ENCODE peak calls at places on chromosome 22, in five cellular contexts. One of them, this sample, is unnamed.

GRCh38 chr22:37381489-37381888 is 45.8 kb downstream of the ELFN2 start:
- DNase-seq in GM12891: no peak
- DNase-seq in HCT116: no peak
- DNase-seq in tibial nerve: no peak
- DNase-seq in HepG2: no peak
- DNase-seq in this sample: no peak

GRCh38 chr22:47835726-47836125 is 1073.3 kb downstream of the TBC1D22A start:
- DNase-seq in GM12891: no peak
- DNase-seq in HCT116: peak; percentile 18
- DNase-seq in tibial nerve: no peak
- DNase-seq in HepG2: peak; percentile 15
- DNase-seq in this sample: peak; percentile 38

GRCh38 chr22:35726398-35726797 is 8.7 kb downstream of the APOL5 start:
- DNase-seq in GM12891: no peak
- DNase-seq in HCT116: no peak
- DNase-seq in tibial nerve: no peak
- DNase-seq in HepG2: no peak
- DNase-seq in this sample: no peak

GRCh38 chr22:32644252-32645100 is 157.0 kb upstream of the TIMP3 start:
- DNase-seq in GM12891: no peak
- DNase-seq in HCT116: no peak
- DNase-seq in tibial nerve: peak; percentile 23
- DNase-seq in HepG2: peak; percentile 98
- DNase-seq in this sample: no peak

GRCh38 chr22:37175414-37176144 is 12.5 kb downstream of the C1QTNF6 start:
- DNase-seq in GM12891: no peak
- DNase-seq in HCT116: no peak
- DNase-seq in tibial nerve: no peak
- DNase-seq in HepG2: no peak
- DNase-seq in this sample: no peak

GRCh38 chr22:35961480-35961902 is 67.1 kb downstream of the RBFOX2 start:
- DNase-seq in GM12891: no peak
- DNase-seq in HCT116: no peak
- DNase-seq in tibial nerve: no peak
- DNase-seq in HepG2: no peak
- DNase-seq in this sample: peak; percentile 54

GRCh38 chr22:49352361-49353169 is 475.1 kb downstream of the BRD1 start:
- DNase-seq in GM12891: no peak
- DNase-seq in HCT116: no peak
- DNase-seq in tibial nerve: no peak
- DNase-seq in HepG2: no peak
- DNase-seq in this sample: no peak

GRCh38 chr22:35148381-35148780 is 82.4 kb downstream of the ISX start:
- DNase-seq in GM12891: no peak
- DNase-seq in HCT116: no peak
- DNase-seq in tibial nerve: no peak
- DNase-seq in HepG2: no peak
- DNase-seq in this sample: no peak

GRCh38 chr22:48253136-48253535 is 1490.7 kb downstream of the TBC1D22A start:
- DNase-seq in GM12891: no peak
- DNase-seq in HCT116: no peak
- DNase-seq in tibial nerve: no peak
- DNase-seq in HepG2: no peak
- DNase-seq in this sample: no peak

GRCh38 chr22:21682385-21683175 is 16.8 kb downstream of the PPIL2 start:
- DNase-seq in GM12891: no peak
- DNase-seq in HCT116: no peak
- DNase-seq in tibial nerve: no peak
- DNase-seq in HepG2: no peak
- DNase-seq in this sample: no peak

GRCh38 chr22:37842015-37842793 is 1.9 kb downstream of the ANKRD54 start:
- DNase-seq in GM12891: no peak
- DNase-seq in HCT116: no peak
- DNase-seq in tibial nerve: no peak
- DNase-seq in HepG2: peak; percentile 87
- DNase-seq in this sample: no peak

GRCh38 chr22:22691716-22692701 is 47.6 kb downstream of the GGTLC2 start:
- DNase-seq in GM12891: no peak
- DNase-seq in HCT116: no peak
- DNase-seq in tibial nerve: no peak
- DNase-seq in HepG2: no peak
- DNase-seq in this sample: no peak

GRCh38 chr22:42343551-42344081 is 73.2 kb upstream of the TCF20 start:
- DNase-seq in GM12891: peak; percentile 53
- DNase-seq in HCT116: no peak
- DNase-seq in tibial nerve: no peak
- DNase-seq in HepG2: no peak
- DNase-seq in this sample: peak; percentile 45

GRCh38 chr22:32446321-32446720 is 17.9 kb downstream of the BPIFC start:
- DNase-seq in GM12891: no peak
- DNase-seq in HCT116: no peak
- DNase-seq in tibial nerve: no peak
- DNase-seq in HepG2: no peak
- DNase-seq in this sample: no peak

GRCh38 chr22:22099833-22100812 is 117.5 kb upstream of the TOP3B start:
- DNase-seq in GM12891: no peak
- DNase-seq in HCT116: peak; percentile 35
- DNase-seq in tibial nerve: no peak
- DNase-seq in HepG2: no peak
- DNase-seq in this sample: no peak

GRCh38 chr22:43449205-43449830 is 37.5 kb downstream of the MPPED1 start:
- DNase-seq in GM12891: no peak
- DNase-seq in HCT116: no peak
- DNase-seq in tibial nerve: no peak
- DNase-seq in HepG2: no peak
- DNase-seq in this sample: no peak

GRCh38 chr22:40595497-40596234 is 40.9 kb downstream of the MRTFA start:
- DNase-seq in GM12891: no peak
- DNase-seq in HCT116: no peak
- DNase-seq in tibial nerve: no peak
- DNase-seq in HepG2: no peak
- DNase-seq in this sample: no peak

GRCh38 chr22:30422481-30423295 is 2.9 kb upstream of the MTFP1 start:
- DNase-seq in GM12891: no peak
- DNase-seq in HCT116: peak; percentile 89
- DNase-seq in tibial nerve: peak; percentile 60
- DNase-seq in HepG2: peak; percentile 81
- DNase-seq in this sample: no peak

GRCh38 chr22:17234144-17234623 is 14.9 kb upstream of the ADA2 start:
- DNase-seq in GM12891: no peak
- DNase-seq in HCT116: peak; percentile 34
- DNase-seq in tibial nerve: no peak
- DNase-seq in HepG2: no peak
- DNase-seq in this sample: no peak

GRCh38 chr22:44822479-44822878 is 70.1 kb downstream of the ARHGAP8 start:
- DNase-seq in GM12891: no peak
- DNase-seq in HCT116: no peak
- DNase-seq in tibial nerve: no peak
- DNase-seq in HepG2: no peak
- DNase-seq in this sample: no peak

GRCh38 chr22:50704510-50705218 is 32.0 kb downstream of the SHANK3 start:
- DNase-seq in GM12891: no peak
- DNase-seq in HCT116: no peak
- DNase-seq in tibial nerve: no peak
- DNase-seq in HepG2: no peak
- DNase-seq in this sample: no peak

GRCh38 chr22:17774206-17774927 is at the start of gene BID:
- DNase-seq in GM12891: peak; percentile 62
- DNase-seq in HCT116: no peak
- DNase-seq in tibial nerve: no peak
- DNase-seq in HepG2: no peak
- DNase-seq in this sample: peak; percentile 35

GRCh38 chr22:36435516-36436415 is 45.7 kb downstream of the TXN2 start:
- DNase-seq in GM12891: no peak
- DNase-seq in HCT116: no peak
- DNase-seq in tibial nerve: no peak
- DNase-seq in HepG2: peak; percentile 92
- DNase-seq in this sample: no peak

GRCh38 chr22:31944700-31945477 is 554 bp downstream of the YWHAH start:
- DNase-seq in GM12891: peak; percentile 37
- DNase-seq in HCT116: no peak
- DNase-seq in tibial nerve: peak; percentile 33
- DNase-seq in HepG2: no peak
- DNase-seq in this sample: peak; percentile 17

GRCh38 chr22:23910496-23911190 is 16.5 kb downstream of the MIF start:
- DNase-seq in GM12891: no peak
- DNase-seq in HCT116: no peak
- DNase-seq in tibial nerve: no peak
- DNase-seq in HepG2: no peak
- DNase-seq in this sample: no peak

GRCh38 chr22:17191163-17191562 is 28.1 kb downstream of the ADA2 start:
- DNase-seq in GM12891: no peak
- DNase-seq in HCT116: no peak
- DNase-seq in tibial nerve: no peak
- DNase-seq in HepG2: no peak
- DNase-seq in this sample: no peak

GRCh38 chr22:39244073-39244495 is 698 bp downstream of the PDGFB start:
- DNase-seq in GM12891: no peak
- DNase-seq in HCT116: no peak
- DNase-seq in tibial nerve: no peak
- DNase-seq in HepG2: no peak
- DNase-seq in this sample: no peak

GRCh38 chr22:39243443-39244072 is 1.2 kb downstream of the PDGFB start:
- DNase-seq in GM12891: no peak
- DNase-seq in HCT116: no peak
- DNase-seq in tibial nerve: no peak
- DNase-seq in HepG2: peak; percentile 75
- DNase-seq in this sample: no peak

GRCh38 chr22:39242389-39242808 is 2.4 kb downstream of the PDGFB start:
- DNase-seq in GM12891: no peak
- DNase-seq in HCT116: no peak
- DNase-seq in tibial nerve: no peak
- DNase-seq in HepG2: no peak
- DNase-seq in this sample: no peak

GRCh38 chr22:39241632-39242388 is 3.0 kb downstream of the PDGFB start:
- DNase-seq in GM12891: no peak
- DNase-seq in HCT116: no peak
- DNase-seq in tibial nerve: no peak
- DNase-seq in HepG2: no peak
- DNase-seq in this sample: no peak

GRCh38 chr22:39242809-39243442 is 1.9 kb downstream of the PDGFB start:
- DNase-seq in GM12891: no peak
- DNase-seq in HCT116: no peak
- DNase-seq in tibial nerve: no peak
- DNase-seq in HepG2: peak; percentile 60
- DNase-seq in this sample: no peak
- TF ChIP-seq POLR2A in GM12891: no peak
- TF ChIP-seq POLR2A in HCT116: no peak
- TF ChIP-seq POLR2A in tibial nerve: no peak
- TF ChIP-seq POLR2A in HepG2: peak; percentile 87
- TF ChIP-seq POLR2A in this sample: no peak

DNA sequence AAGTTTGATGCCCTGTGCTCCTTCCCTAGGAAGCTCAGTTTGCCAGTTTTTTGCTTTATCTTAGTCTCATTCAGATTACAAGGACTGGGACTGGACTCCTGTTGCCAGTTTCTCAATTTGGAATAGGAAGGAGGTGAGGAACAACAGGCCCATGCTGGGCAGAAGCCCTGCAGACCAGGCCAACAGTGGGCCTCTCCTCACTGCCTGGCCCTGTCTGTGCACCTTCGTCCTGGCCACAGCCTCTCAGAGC is 23.7 kb downstream of the MED15 start:
- DNase-seq in GM12891: no peak
- DNase-seq in HCT116: no peak
- DNase-seq in tibial nerve: no peak
- DNase-seq in HepG2: no peak
- DNase-seq in this sample: no peak
- TF ChIP-seq POLR2A in GM12891: no peak
- TF ChIP-seq POLR2A in HCT116: no peak
- TF ChIP-seq POLR2A in tibial nerve: no peak
- TF ChIP-seq POLR2A in HepG2: no peak
- TF ChIP-seq POLR2A in this sample: peak; percentile 40

DNA sequence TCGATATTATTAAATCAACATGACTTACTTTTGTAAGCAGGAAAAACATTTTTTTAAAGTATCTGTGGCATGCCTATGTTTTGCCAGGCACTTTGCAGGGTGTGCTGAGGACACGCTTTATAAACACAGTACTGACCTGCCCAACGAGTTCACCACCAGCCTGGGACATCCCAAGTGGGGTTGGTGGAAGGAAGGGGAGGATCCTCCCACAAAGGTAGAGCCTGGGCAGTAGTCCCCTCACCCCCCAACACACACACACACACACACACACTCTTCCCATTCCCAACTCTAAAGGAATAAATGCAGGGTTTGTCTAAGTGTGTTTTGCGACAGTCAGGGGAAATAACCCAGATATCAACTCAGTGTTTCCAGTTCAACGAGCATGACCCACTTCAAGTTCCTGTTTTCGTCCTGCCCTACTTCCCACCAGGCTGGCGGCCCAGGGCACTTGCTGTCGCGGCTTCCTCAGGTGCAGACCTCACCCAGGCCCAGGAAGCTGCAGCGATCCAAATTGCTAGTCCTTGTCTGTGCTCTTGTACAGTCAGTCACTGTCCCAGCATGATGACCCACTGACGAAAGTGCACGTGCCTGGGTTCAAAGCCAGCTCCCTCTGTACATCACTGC is 3.1 kb downstream of the CERK start:
- DNase-seq in GM12891: peak; percentile 53
- DNase-seq in HCT116: no peak
- DNase-seq in tibial nerve: no peak
- DNase-seq in HepG2: no peak
- DNase-seq in this sample: no peak
- TF ChIP-seq POLR2A in GM12891: peak; percentile 55
- TF ChIP-seq POLR2A in HCT116: no peak
- TF ChIP-seq POLR2A in tibial nerve: no peak
- TF ChIP-seq POLR2A in HepG2: no peak
- TF ChIP-seq POLR2A in this sample: no peak

GRCh38 chr22:25766418-25766817 is 24.4 kb downstream of the MYO18B start:
- DNase-seq in GM12891: no peak
- DNase-seq in HCT116: no peak
- DNase-seq in tibial nerve: no peak
- DNase-seq in HepG2: no peak
- DNase-seq in this sample: no peak

GRCh38 chr22:25764270-25765015 is 22.5 kb downstream of the MYO18B start:
- DNase-seq in GM12891: no peak
- DNase-seq in HCT116: no peak
- DNase-seq in tibial nerve: no peak
- DNase-seq in HepG2: no peak
- DNase-seq in this sample: no peak

GRCh38 chr22:25765801-25766200 is 23.8 kb downstream of the MYO18B start:
- DNase-seq in GM12891: no peak
- DNase-seq in HCT116: no peak
- DNase-seq in tibial nerve: no peak
- DNase-seq in HepG2: no peak
- DNase-seq in this sample: no peak

GRCh38 chr22:25763239-25763777 is 21.3 kb downstream of the MYO18B start:
- DNase-seq in GM12891: no peak
- DNase-seq in HCT116: no peak
- DNase-seq in tibial nerve: no peak
- DNase-seq in HepG2: no peak
- DNase-seq in this sample: no peak

DNA sequence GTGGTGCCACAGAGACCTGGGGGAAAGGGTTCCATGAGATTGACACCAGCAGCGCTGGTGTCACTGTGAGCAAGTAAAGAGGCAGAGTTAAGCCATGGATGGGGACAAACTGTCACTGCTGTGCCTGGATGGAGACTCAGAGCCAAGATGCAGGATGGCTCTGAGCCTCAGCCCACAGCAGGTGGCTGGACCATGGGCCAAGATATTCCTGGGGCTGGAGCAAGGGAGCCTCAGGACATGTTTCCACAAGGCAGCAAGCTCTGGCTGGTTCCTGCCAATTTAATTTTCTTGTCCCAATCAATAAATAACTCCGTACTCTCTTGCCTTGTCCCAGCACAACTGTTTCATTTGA is 23.0 kb downstream of the MYO18B start:
- DNase-seq in GM12891: no peak
- DNase-seq in HCT116: no peak
- DNase-seq in tibial nerve: no peak
- DNase-seq in HepG2: no peak
- DNase-seq in this sample: no peak
- TF ChIP-seq POLR2A in GM12891: no peak
- TF ChIP-seq POLR2A in HCT116: no peak
- TF ChIP-seq POLR2A in tibial nerve: no peak
- TF ChIP-seq POLR2A in HepG2: no peak
- TF ChIP-seq POLR2A in this sample: no peak